ENCODE peak calls at places on chromosome 7, in seven cellular contexts. I, J, G, U, Z, D and K are unnamed samples.

GRCh38 chr7:102300643-102301211 is 14.1 kb downstream of the SH2B2 start:
- DNase-seq in I (no peak), J (no peak), G (no peak), U (no peak), Z (no peak), D (peak; percentile 40), K (no peak)

GRCh38 chr7:79308176-79308575 is 145.3 kb downstream of the MAGI2 start:
- DNase-seq in I (no peak), J (peak; percentile 53), G (peak; percentile 10), U (peak; percentile 34), Z (no peak), D (no peak), K (no peak)

GRCh38 chr7:127933116-127933515 is 98.1 kb downstream of the LRRC4 start:
- DNase-seq in I (no peak), J (no peak), G (peak; percentile 39), U (no peak), Z (no peak), D (no peak), K (no peak)

GRCh38 chr7:40720401-40720800 is 585.6 kb downstream of the SUGCT start:
- DNase-seq in I (no peak), J (no peak), G (no peak), U (peak; percentile 85), Z (no peak), D (no peak), K (no peak)

GRCh38 chr7:30931161-30931926 is 19.7 kb downstream of the AQP1 start:
- DNase-seq in I (no peak), J (no peak), G (peak; percentile 69), U (no peak), Z (peak; percentile 36), D (no peak), K (peak; percentile 60)

GRCh38 chr7:33733865-33734650 is 171.3 kb upstream of the BMPER start:
- DNase-seq in I (no peak), J (no peak), G (peak; percentile 62), U (peak; percentile 49), Z (no peak), D (peak; percentile 26), K (no peak)

GRCh38 chr7:13279854-13280435 is 592.5 kb downstream of the ARL4A start:
- DNase-seq in I (peak; percentile 13), J (peak; percentile 33), G (peak; percentile 55), U (peak; percentile 29), Z (no peak), D (no peak), K (no peak)

GRCh38 chr7:11194492-11194891 is 220.8 kb downstream of the PHF14 start:
- DNase-seq in I (no peak), J (no peak), G (no peak), U (no peak), Z (no peak), D (no peak), K (no peak)

GRCh38 chr7:125670926-125671572 is 741.4 kb upstream of the POT1 start:
- DNase-seq in I (no peak), J (peak; percentile 32), G (peak; percentile 60), U (peak; percentile 26), Z (no peak), D (no peak), K (no peak)

DNA sequence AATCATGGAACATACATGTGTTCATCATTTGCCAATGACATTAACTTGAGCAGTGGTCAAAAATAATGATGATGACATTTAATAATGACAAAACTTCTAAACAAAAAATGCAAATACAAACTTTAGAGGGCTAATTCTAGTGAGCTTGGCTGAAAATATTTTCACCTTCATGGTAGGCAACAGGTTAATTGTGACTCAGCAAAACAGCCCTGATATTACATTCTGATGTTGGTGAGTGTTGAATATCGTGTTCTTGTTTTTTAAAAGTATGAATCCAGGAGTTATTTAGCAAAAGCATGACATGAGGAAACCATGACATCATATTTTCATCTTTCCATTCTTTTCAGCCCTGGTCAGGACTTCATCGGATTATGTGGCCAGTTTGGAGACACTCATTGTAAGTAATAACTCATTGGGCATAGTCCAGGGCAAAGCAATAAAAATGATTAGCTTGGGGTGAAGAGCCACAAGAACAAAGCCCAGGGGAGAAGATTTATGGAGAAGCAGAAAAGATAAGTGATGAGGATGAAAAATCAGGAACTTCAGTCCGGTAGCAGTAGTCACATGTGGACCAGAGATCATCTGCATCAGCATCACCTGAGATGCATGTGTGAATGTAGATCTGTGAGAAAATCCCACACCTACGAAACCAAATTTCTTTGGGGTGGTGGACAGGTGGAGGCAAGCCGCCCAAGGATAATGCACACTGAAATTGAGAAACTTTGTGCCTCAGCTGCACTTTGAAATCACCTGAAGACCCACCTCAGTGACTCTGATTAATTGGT is 46.8 kb upstream of the PRKAR2B start:
- DNase-seq in I (no peak), J (no peak), G (no peak), U (no peak), Z (no peak), D (no peak), K (no peak)
- H3K4me3 ChIP-seq in I (no peak overlapping the region), J (no peak overlapping the region), G (no peak overlapping the region), U (no peak overlapping the region), Z (no peak overlapping the region), D (no peak overlapping the region), K (no peak overlapping the region)

DNA sequence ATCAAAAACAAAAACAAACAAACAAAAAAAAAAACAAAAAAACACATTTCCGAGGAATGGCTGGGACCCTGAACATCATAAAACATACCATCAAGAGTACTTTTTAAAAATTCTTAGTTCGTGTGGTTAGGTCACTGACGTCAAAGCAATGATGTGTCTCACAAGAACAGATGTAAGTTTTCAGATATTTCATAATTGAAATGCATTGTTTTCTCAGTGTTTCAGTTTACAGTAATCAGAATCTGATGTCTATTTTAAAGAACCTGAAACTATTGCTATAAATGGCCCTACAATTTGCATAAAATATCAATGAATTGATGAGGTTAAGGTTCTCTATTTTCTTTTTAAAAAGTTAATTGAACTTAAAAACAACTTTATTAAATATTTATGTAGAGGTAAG is 103.7 kb upstream of the HGF start:
- DNase-seq in I (no peak), J (no peak), G (peak; percentile 82), U (no peak), Z (no peak), D (no peak), K (no peak)
- H3K4me3 ChIP-seq in I (no peak overlapping the region), J (no peak overlapping the region), G (no peak overlapping the region), U (no peak overlapping the region), Z (no peak overlapping the region), D (no peak overlapping the region), K (no peak overlapping the region)

DNA sequence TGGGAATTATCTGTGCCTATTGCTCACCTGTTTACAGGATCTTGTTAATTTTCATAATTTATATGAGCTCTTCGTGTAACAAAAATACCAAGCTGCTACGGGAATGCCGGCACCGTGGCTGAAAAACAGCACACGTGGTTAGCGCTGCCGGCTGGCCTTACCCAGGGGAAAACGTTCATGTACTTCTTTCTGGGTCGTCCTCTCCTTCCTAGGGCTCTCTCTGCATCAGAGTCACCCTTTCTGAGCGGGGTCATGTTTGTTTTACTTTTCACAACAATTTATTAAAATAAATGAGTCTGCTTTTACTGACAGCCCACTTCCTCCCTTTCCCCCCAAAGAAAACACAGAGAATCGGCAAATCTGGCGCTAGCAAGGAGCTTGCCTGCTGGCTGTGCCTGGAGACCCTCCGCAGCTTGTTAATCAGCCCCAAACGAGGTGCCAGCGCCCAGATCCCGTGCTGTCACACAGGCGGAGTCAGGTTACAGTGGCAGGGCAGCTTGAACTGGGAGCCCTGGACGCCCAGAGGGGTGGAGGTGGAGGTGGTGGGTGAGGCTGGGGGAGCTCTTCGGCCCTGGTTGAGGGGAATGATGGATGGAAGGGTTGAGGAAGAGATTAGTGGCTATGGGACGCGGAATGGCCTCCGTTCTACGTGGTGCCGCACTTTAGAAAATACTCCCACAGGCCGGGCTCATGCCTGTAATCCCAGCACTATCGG is 162.1 kb upstream of the TNS3 start:
- DNase-seq in I (no peak), J (no peak), G (peak; percentile 31), U (no peak), Z (no peak), D (no peak), K (no peak)
- H3K4me3 ChIP-seq in I (no peak overlapping the region), J (no peak overlapping the region), G (no peak overlapping the region), U (no peak overlapping the region), Z (no peak overlapping the region), D (no peak overlapping the region), K (no peak overlapping the region)

GRCh38 chr7:6576024-6576866 is 1.0 kb upstream of the ZDHHC4 start:
- DNase-seq in I (no peak), J (no peak), G (no peak), U (no peak), Z (no peak), D (no peak), K (no peak)
- H3K4me3 ChIP-seq in I (no peak overlapping the region), J (peak overlapping the region; percentile 77), G (peak overlapping the region; percentile 77), U (peak overlapping the region; percentile 69), Z (peak overlapping the region; percentile 76), D (peak overlapping the region; percentile 81), K (peak overlapping the region; percentile 74)

GRCh38 chr7:74217455-74218342 is 7.9 kb downstream of the LAT2 start:
- DNase-seq in I (no peak), J (no peak), G (no peak), U (no peak), Z (no peak), D (no peak), K (no peak)

GRCh38 chr7:74214816-74215630 is 5.2 kb downstream of the LAT2 start:
- DNase-seq in I (no peak), J (no peak), G (no peak), U (no peak), Z (no peak), D (no peak), K (no peak)

GRCh38 chr7:74216361-74216761 is 6.6 kb downstream of the LAT2 start:
- DNase-seq in I (no peak), J (no peak), G (no peak), U (no peak), Z (no peak), D (no peak), K (no peak)

GRCh38 chr7:74218343-74218698 is 8.5 kb downstream of the LAT2 start:
- DNase-seq in I (no peak), J (no peak), G (no peak), U (no peak), Z (no peak), D (no peak), K (no peak)

GRCh38 chr7:74215921-74216320 is 6.1 kb downstream of the LAT2 start:
- DNase-seq in I (no peak), J (no peak), G (no peak), U (no peak), Z (no peak), D (no peak), K (no peak)
- H3K4me3 ChIP-seq in I (no peak overlapping the region), J (no peak overlapping the region), G (no peak overlapping the region), U (no peak overlapping the region), Z (no peak overlapping the region), D (no peak overlapping the region), K (no peak overlapping the region)

DNA sequence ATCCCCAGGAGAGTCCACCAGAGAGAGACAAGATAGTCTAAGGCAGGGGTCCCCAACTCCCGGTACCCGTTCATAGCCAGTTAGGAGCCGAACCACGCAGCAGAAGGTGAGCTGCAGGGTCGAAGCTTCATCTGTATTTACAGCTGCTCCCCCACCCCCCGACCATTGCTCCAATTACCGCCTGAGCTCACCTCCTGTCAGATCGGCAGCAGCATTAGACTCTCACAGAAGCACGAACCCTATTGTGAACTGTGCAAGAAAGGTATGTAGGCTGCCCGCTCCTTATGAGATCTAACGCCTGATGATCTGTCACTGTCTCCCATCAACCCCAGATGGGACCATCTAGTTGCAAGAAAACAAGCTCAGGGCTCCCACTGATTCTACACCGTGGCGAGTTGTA is 14.6 kb upstream of the AZGP1 start:
- DNase-seq in I (no peak), J (no peak), G (no peak), U (no peak), Z (no peak), D (no peak), K (no peak)
- H3K4me3 ChIP-seq in I (no peak overlapping the region), J (no peak overlapping the region), G (peak overlapping the region; percentile 34), U (no peak overlapping the region), Z (no peak overlapping the region), D (no peak overlapping the region), K (no peak overlapping the region)